ENCODE peak calls at places on chromosomes 12 and 14, in seven cellular contexts. One of them, this sample, is unnamed.

GRCh38 chr12:122865268-122866231 is 30.3 kb downstream of the HIP1R start:
- DNase-seq in COR-L47: no peak
- DNase-seq in head of caudate nucleus: no peak
- DNase-seq in left colon: no peak
- DNase-seq in NCI-H1694: no peak
- DNase-seq in SJCRH30: no peak
- DNase-seq in ecto neural progenitor cell: no peak
- DNase-seq in this sample: peak; percentile 58

GRCh38 chr12:131499160-131499863 is 211.6 kb upstream of the SFSWAP start:
- DNase-seq in COR-L47: no peak
- DNase-seq in head of caudate nucleus: no peak
- DNase-seq in left colon: no peak
- DNase-seq in NCI-H1694: no peak
- DNase-seq in SJCRH30: no peak
- DNase-seq in ecto neural progenitor cell: no peak
- DNase-seq in this sample: no peak

GRCh38 chr14:22656945-22657711 is 13.0 kb upstream of the OR6J1 start:
- DNase-seq in COR-L47: no peak
- DNase-seq in head of caudate nucleus: no peak
- DNase-seq in left colon: no peak
- DNase-seq in NCI-H1694: no peak
- DNase-seq in SJCRH30: peak; percentile 49
- DNase-seq in ecto neural progenitor cell: no peak
- DNase-seq in this sample: peak; percentile 21

GRCh38 chr12:11707535-11707934 is 58.1 kb downstream of the ETV6 start:
- DNase-seq in COR-L47: no peak
- DNase-seq in head of caudate nucleus: no peak
- DNase-seq in left colon: peak; percentile 71
- DNase-seq in NCI-H1694: no peak
- DNase-seq in SJCRH30: no peak
- DNase-seq in ecto neural progenitor cell: no peak
- DNase-seq in this sample: peak; percentile 23

GRCh38 chr12:2456122-2456812 is 338.5 kb upstream of the FKBP4 start:
- DNase-seq in COR-L47: no peak
- DNase-seq in head of caudate nucleus: no peak
- DNase-seq in left colon: no peak
- DNase-seq in NCI-H1694: no peak
- DNase-seq in SJCRH30: no peak
- DNase-seq in ecto neural progenitor cell: no peak
- DNase-seq in this sample: no peak

GRCh38 chr12:52126050-52126604 is 46.6 kb downstream of the SMIM41 start:
- DNase-seq in COR-L47: no peak
- DNase-seq in head of caudate nucleus: no peak
- DNase-seq in left colon: no peak
- DNase-seq in NCI-H1694: no peak
- DNase-seq in SJCRH30: no peak
- DNase-seq in ecto neural progenitor cell: no peak
- DNase-seq in this sample: no peak

GRCh38 chr12:48350249-48351021 is at the start of gene ZNF641:
- DNase-seq in COR-L47: peak; percentile 53
- DNase-seq in head of caudate nucleus: peak; percentile 80
- DNase-seq in left colon: peak; percentile 81
- DNase-seq in NCI-H1694: no peak
- DNase-seq in SJCRH30: peak; percentile 81
- DNase-seq in ecto neural progenitor cell: peak; percentile 92
- DNase-seq in this sample: no peak

GRCh38 chr14:74135386-74135785 is 50.6 kb downstream of the LIN52 start:
- DNase-seq in COR-L47: no peak
- DNase-seq in head of caudate nucleus: no peak
- DNase-seq in left colon: no peak
- DNase-seq in NCI-H1694: no peak
- DNase-seq in SJCRH30: no peak
- DNase-seq in ecto neural progenitor cell: no peak
- DNase-seq in this sample: no peak

GRCh38 chr12:24945822-24946221 is 3.1 kb downstream of the BCAT1 start:
- DNase-seq in COR-L47: no peak
- DNase-seq in head of caudate nucleus: no peak
- DNase-seq in left colon: no peak
- DNase-seq in NCI-H1694: no peak
- DNase-seq in SJCRH30: no peak
- DNase-seq in ecto neural progenitor cell: no peak
- DNase-seq in this sample: no peak

GRCh38 chr12:6230321-6231110 is 30.3 kb downstream of the CD9 start:
- DNase-seq in COR-L47: no peak
- DNase-seq in head of caudate nucleus: peak; percentile 91
- DNase-seq in left colon: peak; percentile 80
- DNase-seq in NCI-H1694: no peak
- DNase-seq in SJCRH30: peak; percentile 94
- DNase-seq in ecto neural progenitor cell: no peak
- DNase-seq in this sample: no peak

GRCh38 chr12:102232446-102232845 is 34.8 kb upstream of the PMCH start:
- DNase-seq in COR-L47: no peak
- DNase-seq in head of caudate nucleus: no peak
- DNase-seq in left colon: no peak
- DNase-seq in NCI-H1694: no peak
- DNase-seq in SJCRH30: no peak
- DNase-seq in ecto neural progenitor cell: no peak
- DNase-seq in this sample: no peak

GRCh38 chr14:105389976-105390848 is 8.1 kb upstream of the TEX22 start:
- DNase-seq in COR-L47: no peak
- DNase-seq in head of caudate nucleus: no peak
- DNase-seq in left colon: no peak
- DNase-seq in NCI-H1694: no peak
- DNase-seq in SJCRH30: no peak
- DNase-seq in ecto neural progenitor cell: no peak
- DNase-seq in this sample: no peak

GRCh38 chr14:93016275-93016845 is 93.4 kb downstream of the CHGA start:
- DNase-seq in COR-L47: no peak
- DNase-seq in head of caudate nucleus: no peak
- DNase-seq in left colon: no peak
- DNase-seq in NCI-H1694: no peak
- DNase-seq in SJCRH30: no peak
- DNase-seq in ecto neural progenitor cell: no peak
- DNase-seq in this sample: no peak

GRCh38 chr12:98438826-98439225 is 76.6 kb upstream of the TMPO start:
- DNase-seq in COR-L47: no peak
- DNase-seq in head of caudate nucleus: no peak
- DNase-seq in left colon: no peak
- DNase-seq in NCI-H1694: no peak
- DNase-seq in SJCRH30: no peak
- DNase-seq in ecto neural progenitor cell: no peak
- DNase-seq in this sample: no peak

GRCh38 chr12:90677552-90677951 is 277.4 kb downstream of the CCER1 start:
- DNase-seq in COR-L47: no peak
- DNase-seq in head of caudate nucleus: no peak
- DNase-seq in left colon: no peak
- DNase-seq in NCI-H1694: no peak
- DNase-seq in SJCRH30: no peak
- DNase-seq in ecto neural progenitor cell: no peak
- DNase-seq in this sample: peak; percentile 31

GRCh38 chr12:97164936-97165335 is 257.9 kb downstream of the NEDD1 start:
- DNase-seq in COR-L47: no peak
- DNase-seq in head of caudate nucleus: no peak
- DNase-seq in left colon: no peak
- DNase-seq in NCI-H1694: no peak
- DNase-seq in SJCRH30: no peak
- DNase-seq in ecto neural progenitor cell: no peak
- DNase-seq in this sample: no peak

GRCh38 chr12:93441111-93441616 is 583 bp downstream of the UBE2N start:
- DNase-seq in COR-L47: no peak
- DNase-seq in head of caudate nucleus: peak; percentile 14
- DNase-seq in left colon: peak; percentile 37
- DNase-seq in NCI-H1694: no peak
- DNase-seq in SJCRH30: peak; percentile 35
- DNase-seq in ecto neural progenitor cell: no peak
- DNase-seq in this sample: no peak

GRCh38 chr14:21868442-21869046 is 194.9 kb upstream of the OR4E1 start:
- DNase-seq in COR-L47: peak; percentile 3
- DNase-seq in head of caudate nucleus: peak; percentile 50
- DNase-seq in left colon: peak; percentile 36
- DNase-seq in NCI-H1694: peak; percentile 38
- DNase-seq in SJCRH30: peak; percentile 21
- DNase-seq in ecto neural progenitor cell: peak; percentile 67
- DNase-seq in this sample: peak; percentile 87

GRCh38 chr12:67590122-67590795 is 58.3 kb upstream of the DYRK2 start:
- DNase-seq in COR-L47: no peak
- DNase-seq in head of caudate nucleus: no peak
- DNase-seq in left colon: no peak
- DNase-seq in NCI-H1694: no peak
- DNase-seq in SJCRH30: no peak
- DNase-seq in ecto neural progenitor cell: no peak
- DNase-seq in this sample: no peak

GRCh38 chr12:69758105-69758504 is 19.4 kb downstream of the RAB3IP start:
- DNase-seq in COR-L47: no peak
- DNase-seq in head of caudate nucleus: no peak
- DNase-seq in left colon: no peak
- DNase-seq in NCI-H1694: no peak
- DNase-seq in SJCRH30: no peak
- DNase-seq in ecto neural progenitor cell: no peak
- DNase-seq in this sample: no peak

GRCh38 chr14:69547701-69548348 is 26.8 kb downstream of the CCDC177 start:
- DNase-seq in COR-L47: no peak
- DNase-seq in head of caudate nucleus: peak; percentile 42
- DNase-seq in left colon: no peak
- DNase-seq in NCI-H1694: no peak
- DNase-seq in SJCRH30: no peak
- DNase-seq in ecto neural progenitor cell: peak; percentile 87
- DNase-seq in this sample: peak; percentile 9

GRCh38 chr14:104051092-104051813 is 34.2 kb upstream of the ASPG start:
- DNase-seq in COR-L47: no peak
- DNase-seq in head of caudate nucleus: no peak
- DNase-seq in left colon: no peak
- DNase-seq in NCI-H1694: no peak
- DNase-seq in SJCRH30: no peak
- DNase-seq in ecto neural progenitor cell: no peak
- DNase-seq in this sample: no peak

This sample was measured in dermis microvascular lymphatic vessel endothelial cell.